ENCODE peak calls at places on chromosomes 6 and 20, in five cellular contexts. T is thyroid gland, M is adrenal gland, J is K562, C is ovary. Z is an unnamed sample. For H3K36me3, the result is how much of the 10 kb centered on the place peaks cover.

GRCh38 chr6:74073429-74073828 is 377.4 kb downstream of the CD109 start:
- DNase-seq in M (no peak), T (no peak), J (no peak), C (no peak), Z (no peak)

GRCh38 chr6:146297815-146298214 is 245.8 kb upstream of the RAB32 start:
- DNase-seq in J (no peak), C (no peak), M (no peak), T (no peak), Z (no peak)

GRCh38 chr6:145428656-145429173 is 306.6 kb downstream of the EPM2A start:
- DNase-seq in J (no peak), T (no peak), M (no peak), C (no peak), Z (no peak)

GRCh38 chr20:25008388-25009217 is 16.1 kb upstream of the APMAP start:
- DNase-seq in M (no peak), C (no peak), T (peak), J (no peak), Z (no peak)

GRCh38 chr6:51857134-51857533 is 230.3 kb downstream of the PKHD1 start:
- DNase-seq in J (no peak), T (no peak), M (no peak), C (no peak), Z (no peak)

GRCh38 chr6:24692415-24692814 is 25.5 kb downstream of the ACOT13 start:
- DNase-seq in T (no peak), M (no peak), C (no peak), J (no peak), Z (no peak)

GRCh38 chr6:21780144-21780543 is 186.6 kb downstream of the SOX4 start:
- DNase-seq in C (no peak), T (no peak), J (no peak), M (no peak), Z (no peak)

GRCh38 chr6:166599158-166599557 is 12.7 kb upstream of the RAMACL start:
- DNase-seq in T (no peak), M (no peak), J (no peak), C (no peak), Z (no peak)

GRCh38 chr20:32052090-32052791 is at the start of gene HCK:
- DNase-seq in J (no peak), C (no peak), T (no peak), M (peak), Z (no peak)

GRCh38 chr6:25652007-25652515 is at the start of gene SCGN:
- DNase-seq in C (peak), M (peak), T (peak), J (peak), Z (peak)

GRCh38 chr6:153947817-153948447 is 91.1 kb upstream of the OPRM1 start:
- DNase-seq in C (no peak), T (peak), M (peak), J (peak), Z (no peak)

GRCh38 chr6:48069280-48069679 is 41.7 kb downstream of the PTCHD4 start:
- DNase-seq in T (no peak), J (no peak), C (no peak), M (no peak), Z (no peak)

GRCh38 chr20:45407067-45407745 is 883 bp upstream of the DBNDD2 start:
- DNase-seq in C (peak), M (peak), T (peak), J (peak), Z (no peak)

GRCh38 chr6:137415127-137415833 is 78.9 kb downstream of the OLIG3 start:
- DNase-seq in M (peak), C (peak), T (peak), J (no peak), Z (peak)

GRCh38 chr6:110990835-110991576 is 9.2 kb downstream of the RPF2 start:
- DNase-seq in C (no peak), M (no peak), J (no peak), T (no peak), Z (no peak)

GRCh38 chr20:1418335-1418734 is 25.5 kb upstream of the FKBP1A start:
- DNase-seq in C (no peak), M (no peak), T (no peak), J (no peak), Z (no peak)

GRCh38 chr6:69907981-69908498 is 41.7 kb downstream of the COL19A1 start:
- DNase-seq in M (no peak), C (no peak), J (no peak), T (no peak), Z (no peak)

GRCh38 chr20:64224344-64225165 is 31.0 kb upstream of the PCMTD2 start:
- DNase-seq in J (no peak), C (no peak), M (no peak), T (peak), Z (no peak)

GRCh38 chr20:49675368-49676151 is 38.1 kb downstream of the B4GALT5 start:
- DNase-seq in J (no peak), T (no peak), M (no peak), C (no peak), Z (no peak)

GRCh38 chr20:3378138-3378537 is 29.3 kb downstream of the DNAAF9 start:
- DNase-seq in T (no peak), C (no peak), J (no peak), M (peak), Z (no peak)

GRCh38 chr6:1335367-1336037 is 23.6 kb downstream of the FOXQ1 start:
- DNase-seq in M (no peak), C (no peak), J (no peak), T (peak), Z (peak)

GRCh38 chr6:137219664-137220252 is 573 bp upstream of the IFNGR1 start:
- DNase-seq in M (no peak), C (no peak), J (no peak), T (no peak), Z (no peak)

GRCh38 chr6:85864453-85865401 is 222.0 kb upstream of the SYNCRIP start:
- DNase-seq in J (no peak), T (peak), C (no peak), M (peak), Z (peak)

GRCh38 chr20:34249291-34249690 is 8.1 kb downstream of the ASIP start:
- DNase-seq in C (no peak), T (no peak), J (no peak), M (peak), Z (no peak)

GRCh38 chr6:76770166-76770565 is 693.1 kb downstream of the HTR1B start:
- DNase-seq in J (no peak), M (no peak), T (no peak), C (no peak), Z (no peak)

GRCh38 chr20:41061155-41061554 is 32.5 kb downstream of the TOP1 start:
- DNase-seq in M (no peak), J (no peak), T (no peak), C (no peak), Z (no peak)

GRCh38 chr20:25037288-25038102 is 20.4 kb downstream of the ACSS1 start:
- DNase-seq in J (no peak), T (no peak), C (no peak), M (no peak), Z (no peak)

GRCh38 chr6:47072667-47073066 is 30.5 kb upstream of the ADGRF1 start:
- DNase-seq in T (no peak), J (no peak), M (no peak), C (no peak), Z (no peak)

GRCh38 chr20:10780901-10781300 is 107.1 kb upstream of the JAG1 start:
- DNase-seq in J (no peak), C (no peak), T (no peak), M (no peak), Z (no peak)

GRCh38 chr6:6890400-6890858 is 217.3 kb upstream of the RREB1 start:
- DNase-seq in J (peak), T (peak), M (peak), C (peak), Z (no peak)

GRCh38 chr6:147037881-147038280 is 166.3 kb upstream of the STXBP5 start:
- DNase-seq in T (no peak), M (no peak), J (no peak), C (no peak), Z (no peak)

GRCh38 chr20:5719861-5720401 is 30.3 kb upstream of the SHLD1 start:
- DNase-seq in C (no peak), J (peak), T (no peak), M (peak), Z (no peak)

DNA sequence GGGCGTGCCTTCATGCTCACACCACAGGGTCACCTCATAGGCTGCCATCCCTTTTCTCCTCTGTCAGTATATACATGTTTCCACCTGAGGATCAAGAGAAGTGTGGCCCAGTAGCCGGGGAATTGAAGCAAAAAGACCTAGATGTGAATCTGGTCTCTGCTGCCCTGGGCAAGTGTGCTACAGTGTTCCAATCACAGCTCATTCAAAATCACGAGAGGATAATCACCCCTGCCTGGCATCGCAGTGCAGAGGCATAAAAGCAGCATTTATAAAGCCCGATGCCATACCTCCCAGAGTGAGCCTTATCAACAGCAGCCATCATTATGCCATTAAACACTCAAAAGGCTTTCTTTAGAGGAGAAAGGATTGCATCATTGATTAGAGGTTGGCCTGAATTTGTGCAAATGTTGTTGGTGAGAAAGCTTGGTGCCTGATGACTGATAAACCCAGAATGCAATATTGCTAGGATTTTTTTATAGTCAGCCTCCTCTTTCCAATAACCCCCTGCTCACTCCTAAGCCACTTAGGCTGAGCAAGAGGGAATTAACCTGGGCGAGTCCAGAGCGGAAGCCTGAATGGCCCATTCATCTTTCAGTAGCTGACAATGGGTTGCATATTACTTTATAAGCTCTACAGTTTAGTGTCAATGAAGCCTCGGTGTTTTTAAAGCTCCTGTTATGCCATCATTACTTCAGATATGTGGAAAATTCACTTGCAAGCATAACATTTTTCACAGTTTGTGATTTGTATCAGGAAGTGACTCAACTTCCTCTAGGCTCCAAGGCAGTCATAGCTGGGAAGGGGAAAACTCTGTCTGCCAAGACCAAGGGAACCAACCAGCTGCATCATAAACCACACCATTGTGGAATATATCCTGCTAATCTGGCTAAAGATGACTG is 92.5 kb upstream of the NXT1 start:
- DNase-seq in M (peak), T (no peak), C (no peak), J (no peak), Z (no peak)
- TF ChIP-seq POLR2A in M (no peak), T (no peak), C (no peak), J (no peak), Z (no peak)

GRCh38 chr20:37243937-37244571 is 17.6 kb downstream of the GHRH start:
- DNase-seq in T (peak), J (no peak), C (no peak), M (peak), Z (peak)
- H3K36me3 ChIP-seq in T (under half), J (under half), C (under half), M (under half), Z (under half)

GRCh38 chr20:38115205-38115604 is 49.9 kb downstream of the TGM2 start:
- DNase-seq in J (no peak), M (no peak), C (no peak), T (no peak), Z (no peak)

GRCh38 chr20:38114353-38114791 is 50.7 kb downstream of the TGM2 start:
- DNase-seq in J (peak), C (no peak), T (no peak), M (no peak), Z (no peak)

GRCh38 chr20:38112943-38113294 is 52.2 kb downstream of the TGM2 start:
- DNase-seq in C (no peak), T (no peak), J (no peak), M (no peak), Z (no peak)

GRCh38 chr20:38112249-38112942 is 52.7 kb downstream of the TGM2 start:
- DNase-seq in J (no peak), M (no peak), C (no peak), T (no peak), Z (no peak)

GRCh38 chr20:38113401-38114325 is 51.4 kb downstream of the TGM2 start:
- DNase-seq in M (peak), J (peak), C (no peak), T (no peak), Z (no peak)
- TF ChIP-seq POLR2A in M (no peak), J (peak), C (no peak), T (no peak), Z (no peak)

GRCh38 chr6:45488269-45488668 is 110.5 kb upstream of the SUPT3H start:
- DNase-seq in C (no peak), T (no peak), J (no peak), M (no peak), Z (no peak)
- H3K36me3 ChIP-seq in C (under half), T (under half), J (under half), M (under half), Z (under half)

DNA sequence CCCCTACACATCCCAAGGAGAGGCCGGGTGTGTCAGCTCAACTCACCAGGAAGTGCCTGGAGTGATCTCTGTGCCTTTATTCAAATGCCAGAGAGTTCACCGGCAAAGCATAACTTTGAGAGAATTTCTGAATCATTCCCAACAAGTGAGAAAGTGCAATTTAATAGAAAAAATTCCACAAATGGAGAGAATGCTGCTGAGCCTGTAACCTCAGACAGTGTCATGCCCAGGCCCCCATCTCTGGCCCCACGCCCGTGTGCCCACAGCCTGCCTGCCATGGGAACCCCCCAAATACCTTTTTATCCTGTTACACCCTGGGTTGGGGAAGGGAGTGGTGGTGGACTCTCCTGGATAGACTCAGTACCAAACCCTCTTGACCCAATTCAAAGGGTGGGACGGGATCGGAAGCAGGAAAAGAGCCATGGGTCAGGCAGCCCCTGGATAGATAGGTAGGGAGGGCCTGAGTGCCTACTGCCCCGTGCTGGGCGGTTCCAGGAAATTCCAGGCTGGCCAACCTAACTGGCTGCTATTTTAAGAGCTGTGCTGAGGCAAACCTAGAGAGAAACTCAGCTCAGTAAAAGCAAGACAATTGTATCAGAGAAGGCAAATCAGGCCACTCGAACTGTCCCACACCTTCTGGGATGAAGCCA is 179.0 kb upstream of the FOXA2 start:
- DNase-seq in J (no peak), M (peak), C (no peak), T (no peak), Z (no peak)
- TF ChIP-seq POLR2A in J (no peak), M (no peak), C (no peak), T (no peak), Z (peak)

Z was measured in prostate gland.